ENCODE peak calls at places on chromosomes 4 and X, in four cellular contexts. One of them, this sample, is unnamed.

GRCh38 chrX:107840971-107841370 is 15.3 kb downstream of the MID2 start:
- DNase-seq in adrenal gland: no peak
- DNase-seq in SJSA1: no peak
- DNase-seq in HFF-Myc: no peak
- DNase-seq in this sample: no peak

GRCh38 chr4:3121596-3121995 is 47.1 kb downstream of the HTT start:
- DNase-seq in adrenal gland: no peak
- DNase-seq in SJSA1: no peak
- DNase-seq in HFF-Myc: no peak
- DNase-seq in this sample: no peak

GRCh38 chr4:113744667-113745241 is 16.8 kb downstream of the CAMK2D start:
- DNase-seq in adrenal gland: no peak
- DNase-seq in SJSA1: no peak
- DNase-seq in HFF-Myc: no peak
- DNase-seq in this sample: no peak

GRCh38 chrX:25531096-25531495 is 515.3 kb upstream of the ARX start:
- DNase-seq in adrenal gland: no peak
- DNase-seq in SJSA1: no peak
- DNase-seq in HFF-Myc: no peak
- DNase-seq in this sample: no peak

GRCh38 chr4:41346306-41347061 is 89.8 kb downstream of the UCHL1 start:
- DNase-seq in adrenal gland: no peak
- DNase-seq in SJSA1: no peak
- DNase-seq in HFF-Myc: no peak
- DNase-seq in this sample: no peak

GRCh38 chr4:171340282-171340681 is 472.9 kb upstream of the GALNTL6 start:
- DNase-seq in adrenal gland: no peak
- DNase-seq in SJSA1: no peak
- DNase-seq in HFF-Myc: no peak
- DNase-seq in this sample: no peak

GRCh38 chr4:84258905-84259830 is 239.9 kb downstream of the NKX6-1 start:
- DNase-seq in adrenal gland: no peak
- DNase-seq in SJSA1: no peak
- DNase-seq in HFF-Myc: no peak
- DNase-seq in this sample: no peak

GRCh38 chr4:185797018-185797417 is 15.0 kb downstream of the SORBS2 start:
- DNase-seq in adrenal gland: no peak
- DNase-seq in SJSA1: no peak
- DNase-seq in HFF-Myc: no peak
- DNase-seq in this sample: no peak

GRCh38 chr4:61532324-61532723 is 332.2 kb downstream of the ADGRL3 start:
- DNase-seq in adrenal gland: no peak
- DNase-seq in SJSA1: no peak
- DNase-seq in HFF-Myc: no peak
- DNase-seq in this sample: peak; percentile 69

GRCh38 chr4:112531146-112531545 is 15.2 kb upstream of the NEUROG2 start:
- DNase-seq in adrenal gland: no peak
- DNase-seq in SJSA1: no peak
- DNase-seq in HFF-Myc: no peak
- DNase-seq in this sample: no peak

GRCh38 chr4:98222306-98222705 is 38.9 kb upstream of the RAP1GDS1 start:
- DNase-seq in adrenal gland: no peak
- DNase-seq in SJSA1: no peak
- DNase-seq in HFF-Myc: no peak
- DNase-seq in this sample: no peak

GRCh38 chr4:158805628-158806471 is 37.0 kb downstream of the FNIP2 start:
- DNase-seq in adrenal gland: peak; percentile 24
- DNase-seq in SJSA1: no peak
- DNase-seq in HFF-Myc: no peak
- DNase-seq in this sample: no peak

GRCh38 chr4:152399246-152399645 is 136.6 kb downstream of the FBXW7 start:
- DNase-seq in adrenal gland: no peak
- DNase-seq in SJSA1: no peak
- DNase-seq in HFF-Myc: no peak
- DNase-seq in this sample: no peak

GRCh38 chrX:96713303-96713702 is 28.7 kb downstream of the DIAPH2 start:
- DNase-seq in adrenal gland: no peak
- DNase-seq in SJSA1: no peak
- DNase-seq in HFF-Myc: no peak
- DNase-seq in this sample: no peak

GRCh38 chr4:11910780-11911179 is 482.1 kb upstream of the HS3ST1 start:
- DNase-seq in adrenal gland: no peak
- DNase-seq in SJSA1: no peak
- DNase-seq in HFF-Myc: no peak
- DNase-seq in this sample: no peak

GRCh38 chr4:186814535-186814934 is 90.9 kb upstream of the FAT1 start:
- DNase-seq in adrenal gland: no peak
- DNase-seq in SJSA1: no peak
- DNase-seq in HFF-Myc: no peak
- DNase-seq in this sample: no peak

GRCh38 chr4:186823989-186824388 is 100.3 kb upstream of the FAT1 start:
- DNase-seq in adrenal gland: no peak
- DNase-seq in SJSA1: no peak
- DNase-seq in HFF-Myc: no peak
- DNase-seq in this sample: no peak

GRCh38 chr4:186825069-186825468 is 101.4 kb upstream of the FAT1 start:
- DNase-seq in adrenal gland: no peak
- DNase-seq in SJSA1: no peak
- DNase-seq in HFF-Myc: no peak
- DNase-seq in this sample: no peak

GRCh38 chr4:186819357-186820086 is 95.9 kb upstream of the FAT1 start:
- DNase-seq in adrenal gland: no peak
- DNase-seq in SJSA1: no peak
- DNase-seq in HFF-Myc: no peak
- DNase-seq in this sample: no peak

DNA sequence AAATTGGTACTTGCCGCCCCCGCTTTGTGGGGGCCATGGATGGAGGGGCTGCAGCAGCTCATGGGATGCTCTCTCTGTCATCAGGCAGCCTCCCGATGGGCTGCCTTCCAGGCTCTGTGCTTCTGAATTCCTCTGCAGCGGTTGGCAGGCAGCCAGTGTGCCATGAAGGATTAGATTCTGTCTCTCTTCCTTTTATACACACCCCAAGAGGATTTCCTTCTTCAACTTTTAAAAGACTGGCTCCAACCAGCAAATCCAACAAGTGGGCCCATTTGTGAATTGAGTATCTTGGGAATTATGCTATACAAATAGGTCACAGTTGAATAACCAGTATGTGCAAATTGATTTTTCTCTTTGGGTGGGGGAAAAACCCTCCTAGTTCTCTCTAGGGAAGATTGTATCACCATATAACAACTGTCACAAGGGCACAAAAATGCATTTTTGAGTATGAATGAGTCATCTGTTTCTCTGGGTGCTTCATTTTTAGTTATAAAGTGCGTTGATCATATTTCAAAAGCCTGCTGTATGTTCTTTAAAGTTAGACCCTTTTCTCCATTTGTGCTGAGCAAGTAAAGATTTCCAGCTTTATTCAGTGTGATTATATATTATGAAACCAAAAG is 96.8 kb upstream of the FAT1 start:
- DNase-seq in adrenal gland: peak; percentile 17
- DNase-seq in SJSA1: no peak
- DNase-seq in HFF-Myc: no peak
- DNase-seq in this sample: no peak
- H3K4me3 ChIP-seq in adrenal gland: no peak overlapping the region
- H3K4me3 ChIP-seq in SJSA1: no peak overlapping the region
- H3K4me3 ChIP-seq in HFF-Myc: no peak overlapping the region
- H3K4me3 ChIP-seq in this sample: no peak overlapping the region

GRCh38 chr4:26030260-26030667 is 116.2 kb downstream of the SMIM20 start:
- DNase-seq in adrenal gland: no peak
- DNase-seq in SJSA1: no peak
- DNase-seq in HFF-Myc: no peak
- DNase-seq in this sample: no peak
- H3K4me3 ChIP-seq in adrenal gland: no peak overlapping the region
- H3K4me3 ChIP-seq in SJSA1: no peak overlapping the region
- H3K4me3 ChIP-seq in HFF-Myc: no peak overlapping the region
- H3K4me3 ChIP-seq in this sample: no peak overlapping the region

DNA sequence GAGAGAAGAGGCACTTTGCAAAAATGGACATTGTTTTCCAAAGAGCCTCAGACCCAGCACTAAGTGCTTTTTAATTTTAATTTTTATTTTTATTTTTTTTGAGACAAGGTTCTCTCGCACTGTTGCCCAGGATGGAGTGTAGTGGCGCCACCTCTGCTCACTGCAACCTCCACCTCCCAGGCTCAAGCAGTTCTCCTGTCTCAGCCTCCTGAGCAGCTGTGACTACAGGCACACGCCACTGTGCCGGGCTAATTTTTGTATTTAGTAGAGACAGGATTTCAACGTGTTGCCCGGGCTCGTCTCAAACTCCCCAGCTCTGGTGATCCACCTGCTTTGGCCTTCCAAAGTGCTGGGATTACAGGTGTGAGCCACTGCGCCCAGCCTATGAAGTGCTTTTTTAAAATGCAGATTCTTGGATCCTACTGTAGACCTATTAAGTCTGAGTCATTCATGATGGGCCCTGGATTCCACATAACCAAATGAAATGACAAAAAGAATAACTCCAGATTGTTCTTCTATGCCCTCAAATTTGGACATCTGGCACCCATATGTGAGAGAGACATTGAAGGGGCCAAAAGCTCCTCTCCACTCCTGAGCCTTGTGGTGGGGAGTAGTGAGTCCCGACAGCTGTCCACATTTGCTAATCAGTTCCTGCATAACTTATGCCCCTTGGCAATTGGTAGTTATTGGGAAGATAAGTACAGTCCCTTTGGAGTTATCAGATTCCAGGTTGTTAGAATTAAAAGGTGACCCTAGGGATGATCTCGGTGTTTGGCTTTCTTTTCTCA is 3.6 kb downstream of the NOCT start:
- DNase-seq in adrenal gland: no peak
- DNase-seq in SJSA1: no peak
- DNase-seq in HFF-Myc: peak; percentile 90
- DNase-seq in this sample: no peak
- H3K4me3 ChIP-seq in adrenal gland: no peak overlapping the region
- H3K4me3 ChIP-seq in SJSA1: no peak overlapping the region
- H3K4me3 ChIP-seq in HFF-Myc: peak overlapping the region; percentile 89
- H3K4me3 ChIP-seq in this sample: no peak overlapping the region

GRCh38 chr4:189033801-189034347 is 894.6 kb downstream of the TRIML1 start:
- DNase-seq in adrenal gland: no peak
- DNase-seq in SJSA1: no peak
- DNase-seq in HFF-Myc: no peak
- DNase-seq in this sample: no peak

GRCh38 chr4:189029961-189030360 is 890.7 kb downstream of the TRIML1 start:
- DNase-seq in adrenal gland: no peak
- DNase-seq in SJSA1: no peak
- DNase-seq in HFF-Myc: no peak
- DNase-seq in this sample: no peak

GRCh38 chr4:189035091-189035490 is 895.9 kb downstream of the TRIML1 start:
- DNase-seq in adrenal gland: no peak
- DNase-seq in SJSA1: no peak
- DNase-seq in HFF-Myc: no peak
- DNase-seq in this sample: no peak

GRCh38 chr4:189035654-189036053 is 896.4 kb downstream of the TRIML1 start:
- DNase-seq in adrenal gland: no peak
- DNase-seq in SJSA1: no peak
- DNase-seq in HFF-Myc: no peak
- DNase-seq in this sample: no peak

GRCh38 chr4:189032939-189033338 is 893.7 kb downstream of the TRIML1 start:
- DNase-seq in adrenal gland: no peak
- DNase-seq in SJSA1: no peak
- DNase-seq in HFF-Myc: no peak
- DNase-seq in this sample: no peak
- H3K4me3 ChIP-seq in adrenal gland: no peak overlapping the region
- H3K4me3 ChIP-seq in SJSA1: no peak overlapping the region
- H3K4me3 ChIP-seq in HFF-Myc: no peak overlapping the region
- H3K4me3 ChIP-seq in this sample: no peak overlapping the region

DNA sequence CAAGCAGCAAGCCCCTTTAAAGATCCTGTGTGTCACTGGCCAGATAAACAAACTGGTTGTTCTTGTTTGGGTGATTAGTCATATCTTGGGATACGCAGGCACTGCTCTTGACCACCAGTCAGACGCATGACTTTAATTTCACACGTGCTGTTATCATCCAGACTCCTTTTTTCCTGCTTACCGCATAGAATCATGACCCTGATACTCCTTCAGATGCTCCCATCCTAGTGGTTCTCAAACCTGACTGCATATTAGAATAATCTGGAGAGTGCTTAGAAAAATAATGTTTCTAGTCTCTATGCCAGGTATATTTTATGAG is 78.8 kb downstream of the CLDN22 start:
- DNase-seq in adrenal gland: no peak
- DNase-seq in SJSA1: peak; percentile 69
- DNase-seq in HFF-Myc: no peak
- DNase-seq in this sample: peak; percentile 62
- H3K4me3 ChIP-seq in adrenal gland: no peak overlapping the region
- H3K4me3 ChIP-seq in SJSA1: no peak overlapping the region
- H3K4me3 ChIP-seq in HFF-Myc: no peak overlapping the region
- H3K4me3 ChIP-seq in this sample: no peak overlapping the region

GRCh38 chr4:102871772-102872171 is 3.0 kb downstream of the CISD2 start:
- DNase-seq in adrenal gland: no peak
- DNase-seq in SJSA1: no peak
- DNase-seq in HFF-Myc: no peak
- DNase-seq in this sample: no peak
- H3K4me3 ChIP-seq in adrenal gland: no peak overlapping the region
- H3K4me3 ChIP-seq in SJSA1: no peak overlapping the region
- H3K4me3 ChIP-seq in HFF-Myc: no peak overlapping the region
- H3K4me3 ChIP-seq in this sample: no peak overlapping the region

This sample was measured in skeletal muscle cell.